ENCODE peak calls at places on chromosomes 6 and 20, in ten cellular contexts. K, A, V, I, D, G, C, T, Y and R are unnamed samples.

GRCh38 chr6:157791461-157791860 is 31.6 kb upstream of the SNX9 start:
- DNase-seq in K (no peak), A (no peak), V (no peak), I (no peak), D (no peak), G (no peak), C (peak; percentile 58), T (no peak), Y (no peak), R (no peak)

GRCh38 chr6:168285456-168285855 is 34.1 kb downstream of the DACT2 start:
- DNase-seq in K (no peak), A (no peak), V (no peak), I (no peak), D (no peak), G (no peak), C (no peak), T (no peak), Y (no peak), R (peak; percentile 30)

GRCh38 chr6:39706819-39707218 is 18.4 kb downstream of the KIF6 start:
- DNase-seq in K (no peak), A (no peak), V (no peak), I (no peak), D (no peak), G (no peak), C (no peak), T (no peak), Y (no peak), R (no peak)

GRCh38 chr6:27096834-27097511 is 150.5 kb upstream of the PRSS16 start:
- DNase-seq in K (no peak), A (peak; percentile 67), V (peak; percentile 80), I (peak; percentile 75), D (no peak), G (peak; percentile 76), C (peak; percentile 38), T (peak; percentile 34), Y (peak; percentile 63), R (peak; percentile 89)

GRCh38 chr6:107569456-107569855 is 79.5 kb downstream of the SOBP start:
- DNase-seq in K (no peak), A (no peak), V (no peak), I (no peak), D (no peak), G (no peak), C (no peak), T (no peak), Y (no peak), R (no peak)

GRCh38 chr20:4601630-4602296 is 119.9 kb upstream of the PRND start:
- DNase-seq in K (no peak), A (peak; percentile 27), V (peak; percentile 68), I (no peak), D (peak; percentile 94), G (peak; percentile 43), C (peak; percentile 77), T (no peak), Y (peak; percentile 62), R (peak; percentile 52)

GRCh38 chr20:59048681-59049030 is 6.1 kb upstream of the PRELID3B start:
- DNase-seq in K (no peak), A (no peak), V (no peak), I (no peak), D (no peak), G (no peak), C (no peak), T (no peak), Y (no peak), R (no peak)

GRCh38 chr6:7100072-7100750 is 7.5 kb upstream of the RREB1 start:
- DNase-seq in K (peak; percentile 43), A (no peak), V (no peak), I (no peak), D (no peak), G (no peak), C (no peak), T (no peak), Y (no peak), R (no peak)

GRCh38 chr6:63740709-63741108 is 105.1 kb downstream of the PHF3 start:
- DNase-seq in K (no peak), A (peak; percentile 89), V (peak; percentile 84), I (peak; percentile 78), D (peak; percentile 85), G (peak; percentile 82), C (peak; percentile 58), T (no peak), Y (peak; percentile 74), R (peak; percentile 43)

GRCh38 chr20:50658804-50659380 is 32.5 kb downstream of the RIPOR3 start:
- DNase-seq in K (no peak), A (no peak), V (no peak), I (no peak), D (peak; percentile 65), G (no peak), C (peak; percentile 95), T (no peak), Y (no peak), R (no peak)

GRCh38 chr20:63313349-63314014 is 20.5 kb downstream of the COL20A1 start:
- DNase-seq in K (no peak), A (no peak), V (no peak), I (no peak), D (no peak), G (no peak), C (no peak), T (no peak), Y (no peak), R (peak; percentile 86)

GRCh38 chr20:41697861-41698559 is 79.8 kb upstream of the CHD6 start:
- DNase-seq in K (peak; percentile 53), A (peak; percentile 8), V (peak; percentile 14), I (peak; percentile 37), D (peak; percentile 70), G (peak; percentile 42), C (no peak), T (no peak), Y (peak; percentile 63), R (peak; percentile 55)

GRCh38 chr20:53609501-53610445 is 16.1 kb upstream of the ZNF217 start:
- DNase-seq in K (peak; percentile 82), A (peak; percentile 49), V (no peak), I (peak; percentile 63), D (peak; percentile 93), G (peak; percentile 61), C (no peak), T (no peak), Y (peak; percentile 42), R (no peak)

GRCh38 chr6:21836772-21837460 is 243.4 kb downstream of the SOX4 start:
- DNase-seq in K (no peak), A (no peak), V (no peak), I (no peak), D (no peak), G (no peak), C (no peak), T (no peak), Y (no peak), R (no peak)

GRCh38 chr6:121260651-121261102 is 73.6 kb downstream of the TBC1D32 start:
- DNase-seq in K (no peak), A (peak; percentile 60), V (peak; percentile 1), I (peak; percentile 35), D (no peak), G (peak; percentile 63), C (no peak), T (no peak), Y (peak; percentile 24), R (no peak)

GRCh38 chr6:36130672-36131516 is 581 bp downstream of the MAPK13 start:
- DNase-seq in K (no peak), A (no peak), V (no peak), I (no peak), D (peak; percentile 60), G (no peak), C (peak; percentile 48), T (no peak), Y (peak; percentile 39), R (peak; percentile 89)

GRCh38 chr6:144653885-144654505 is 368.9 kb downstream of the UTRN start:
- DNase-seq in K (no peak), A (peak; percentile 57), V (no peak), I (no peak), D (no peak), G (no peak), C (no peak), T (no peak), Y (no peak), R (no peak)
- H2AFZ ChIP-seq in K (no peak overlapping the region), A (no peak overlapping the region), V (no peak overlapping the region), I (no peak overlapping the region), D (no peak overlapping the region), G (no peak overlapping the region), C (no peak overlapping the region), T (no peak overlapping the region), Y (no peak overlapping the region), R (no peak overlapping the region)

DNA sequence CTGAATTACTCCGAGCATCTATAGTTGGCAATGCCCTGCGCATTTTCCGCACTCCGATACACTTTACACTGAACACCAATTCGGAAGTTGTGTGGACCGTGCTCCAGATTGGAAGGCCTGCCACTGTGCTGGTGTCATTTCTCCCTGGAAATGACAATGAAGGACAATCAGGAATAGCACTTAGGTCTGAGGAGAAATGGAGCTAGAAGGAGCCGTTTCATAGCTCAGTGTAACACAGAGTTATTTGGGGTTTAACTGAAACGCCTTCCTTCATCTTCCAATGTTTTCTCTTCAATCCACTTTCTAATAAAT is 501 bp upstream of the PLA2G7 start:
- DNase-seq in K (no peak), A (no peak), V (no peak), I (no peak), D (no peak), G (no peak), C (no peak), T (no peak), Y (no peak), R (no peak)
- H3K4me3 ChIP-seq in K (no peak overlapping the region), A (peak overlapping the region; percentile 60), V (peak overlapping the region; percentile 66), I (no peak overlapping the region), D (peak overlapping the region; percentile 87), G (peak overlapping the region; percentile 47), C (peak overlapping the region; percentile 76), T (peak overlapping the region; percentile 58), Y (peak overlapping the region; percentile 66), R (peak overlapping the region; percentile 43)

DNA sequence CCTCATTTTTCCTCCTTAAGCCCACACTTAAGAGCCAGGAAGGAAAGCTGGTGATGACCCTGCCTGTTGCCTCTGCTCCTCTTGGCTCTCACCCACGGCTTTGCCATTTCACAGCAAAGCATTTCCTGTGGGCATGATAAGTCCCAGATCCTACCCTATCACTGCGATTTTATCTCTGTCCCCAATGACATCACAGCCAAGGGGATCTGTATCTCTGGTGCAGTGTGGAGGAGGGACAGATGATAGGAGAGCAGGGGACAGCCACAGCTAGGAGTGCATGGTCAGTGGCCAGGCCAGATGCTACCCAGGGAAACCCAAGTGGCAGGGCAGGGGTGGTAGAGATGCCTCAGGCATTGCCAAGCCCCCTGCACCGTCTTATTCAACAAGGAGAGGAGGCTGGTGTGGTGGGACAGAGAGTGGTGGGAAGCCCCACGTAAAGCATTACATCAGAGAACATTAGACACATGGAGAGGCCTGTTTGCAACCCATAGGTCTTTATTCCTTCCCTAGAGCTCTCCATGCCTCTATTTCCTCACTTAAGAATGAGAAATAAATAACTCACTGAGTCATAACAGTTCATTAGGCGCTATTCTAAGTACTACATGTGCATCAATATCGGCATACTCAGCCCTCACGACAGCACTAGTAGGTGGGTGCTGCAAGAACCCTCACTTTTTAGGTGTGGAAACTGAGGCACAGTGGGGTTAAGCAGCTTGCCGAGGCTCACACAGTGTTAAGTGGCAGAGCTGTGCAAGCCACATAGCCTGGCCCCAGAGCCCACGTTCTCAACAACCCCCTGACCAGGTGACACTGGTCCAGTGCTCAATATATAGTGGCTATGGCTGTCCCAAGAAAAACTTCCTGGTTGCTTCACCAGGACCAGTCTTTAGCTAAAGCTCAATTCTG is 4.6 kb downstream of the TFEB start:
- DNase-seq in K (no peak), A (no peak), V (no peak), I (no peak), D (no peak), G (no peak), C (no peak), T (no peak), Y (peak; percentile 36), R (peak; percentile 85)
- H3K27ac ChIP-seq in K (peak overlapping the region; percentile 94), A (no peak overlapping the region), V (no peak overlapping the region), I (no peak overlapping the region), D (no peak overlapping the region), G (no peak overlapping the region), C (no peak overlapping the region), T (no peak overlapping the region), Y (no peak overlapping the region), R (no peak overlapping the region)

GRCh38 chr6:136290406-136291010 is 862 bp upstream of the BCLAF1 start:
- DNase-seq in K (peak; percentile 86), A (peak; percentile 84), V (peak; percentile 77), I (peak; percentile 85), D (peak; percentile 66), G (peak; percentile 91), C (peak; percentile 77), T (no peak), Y (peak; percentile 96), R (peak; percentile 85)
- H2AFZ ChIP-seq in K (peak overlapping the region; percentile 77), A (peak overlapping the region; percentile 65), V (peak overlapping the region; percentile 77), I (peak overlapping the region; percentile 87), D (peak overlapping the region; percentile 75), G (peak overlapping the region; percentile 58), C (peak overlapping the region; percentile 97), T (peak overlapping the region; percentile 77), Y (peak overlapping the region; percentile 87), R (peak overlapping the region; percentile 65)